ENCODE peak calls at places on chromosomes 7 and 10, in four cellular contexts. A, D, B and I are unnamed samples.

GRCh38 chr10:125340871-125341270 is 180.5 kb upstream of the CTBP2 start:
- DNase-seq in A (no peak), D (no peak), B (peak; percentile 5), I (no peak)

GRCh38 chr7:157502701-157503111 is 165.9 kb downstream of the DNAJB6 start:
- DNase-seq in A (peak; percentile 77), D (no peak), B (peak; percentile 17), I (no peak)

GRCh38 chr10:93182790-93183189 is 109.1 kb downstream of the CYP26A1 start:
- DNase-seq in A (no peak), D (no peak), B (no peak), I (no peak)

GRCh38 chr7:7565746-7566650 is 686 bp upstream of the MIOS start:
- DNase-seq in A (no peak), D (no peak), B (no peak), I (no peak)

GRCh38 chr7:157389951-157390730 is 53.3 kb downstream of the DNAJB6 start:
- DNase-seq in A (peak; percentile 43), D (no peak), B (no peak), I (no peak)

GRCh38 chr10:123994417-123995081 is 98.8 kb downstream of the CHST15 start:
- DNase-seq in A (peak; percentile 88), D (peak; percentile 49), B (peak; percentile 90), I (peak; percentile 30)

GRCh38 chr10:682931-683447 is 6.5 kb downstream of the DIP2C start:
- DNase-seq in A (no peak), D (no peak), B (no peak), I (no peak)

GRCh38 chr10:99834410-99834809 is 52.0 kb downstream of the ABCC2 start:
- DNase-seq in A (peak; percentile 44), D (no peak), B (peak; percentile 85), I (no peak)

GRCh38 chr7:125848157-125848556 is 918.5 kb upstream of the POT1 start:
- DNase-seq in A (no peak), D (no peak), B (no peak), I (no peak)

GRCh38 chr7:100588438-100588837 is 2.3 kb downstream of the FBXO24 start:
- DNase-seq in A (no peak), D (no peak), B (peak; percentile 40), I (no peak)